ENCODE peak calls at places on chromosome 19, in four cellular contexts. One of them, this sample, is unnamed.

GRCh38 chr19:51698296-51698695 is 5.2 kb downstream of the SPACA6 start:
- DNase-seq in putamen: no peak
- DNase-seq in posterior cingulate gyrus: no peak
- DNase-seq in stimulated activated CD8-positive, alpha-beta memory T cell treated with anti-CD3 and anti-CD28 coated beads, Interleukin-15, amount 100 ng/mL, for 4 hours: no peak
- DNase-seq in this sample: no peak

GRCh38 chr19:3358919-3359849 is 7.2 kb upstream of the NFIC start:
- DNase-seq in putamen: peak; percentile 78
- DNase-seq in stimulated activated CD8-positive, alpha-beta memory T cell treated with anti-CD3 and anti-CD28 coated beads, Interleukin-15, amount 100 ng/mL, for 4 hours: peak; percentile 65
- DNase-seq in posterior cingulate gyrus: peak; percentile 67
- DNase-seq in this sample: peak; percentile 72

GRCh38 chr19:30167206-30167903 is 204.8 kb upstream of the ZNF536 start:
- DNase-seq in putamen: no peak
- DNase-seq in stimulated activated CD8-positive, alpha-beta memory T cell treated with anti-CD3 and anti-CD28 coated beads, Interleukin-15, amount 100 ng/mL, for 4 hours: no peak
- DNase-seq in posterior cingulate gyrus: no peak
- DNase-seq in this sample: no peak

GRCh38 chr19:17751103-17751911 is at the start of gene FCHO1:
- DNase-seq in stimulated activated CD8-positive, alpha-beta memory T cell treated with anti-CD3 and anti-CD28 coated beads, Interleukin-15, amount 100 ng/mL, for 4 hours: peak; percentile 77
- DNase-seq in posterior cingulate gyrus: no peak
- DNase-seq in putamen: peak; percentile 46
- DNase-seq in this sample: peak; percentile 73

GRCh38 chr19:1122972-1123363 is 19.2 kb downstream of the GPX4 start:
- DNase-seq in posterior cingulate gyrus: no peak
- DNase-seq in putamen: no peak
- DNase-seq in stimulated activated CD8-positive, alpha-beta memory T cell treated with anti-CD3 and anti-CD28 coated beads, Interleukin-15, amount 100 ng/mL, for 4 hours: no peak
- DNase-seq in this sample: no peak

GRCh38 chr19:1417145-1417544 is 9.8 kb downstream of the DAZAP1 start:
- DNase-seq in stimulated activated CD8-positive, alpha-beta memory T cell treated with anti-CD3 and anti-CD28 coated beads, Interleukin-15, amount 100 ng/mL, for 4 hours: no peak
- DNase-seq in posterior cingulate gyrus: no peak
- DNase-seq in putamen: no peak
- DNase-seq in this sample: no peak

GRCh38 chr19:6765738-6766356 is 1.4 kb downstream of the SH2D3A start:
- DNase-seq in putamen: no peak
- DNase-seq in stimulated activated CD8-positive, alpha-beta memory T cell treated with anti-CD3 and anti-CD28 coated beads, Interleukin-15, amount 100 ng/mL, for 4 hours: no peak
- DNase-seq in posterior cingulate gyrus: no peak
- DNase-seq in this sample: no peak

GRCh38 chr19:6217752-6218403 is 61.9 kb downstream of the MLLT1 start:
- DNase-seq in putamen: no peak
- DNase-seq in posterior cingulate gyrus: no peak
- DNase-seq in stimulated activated CD8-positive, alpha-beta memory T cell treated with anti-CD3 and anti-CD28 coated beads, Interleukin-15, amount 100 ng/mL, for 4 hours: no peak
- DNase-seq in this sample: no peak

GRCh38 chr19:19460258-19460731 is 54.8 kb downstream of the GATAD2A start:
- DNase-seq in putamen: no peak
- DNase-seq in posterior cingulate gyrus: no peak
- DNase-seq in stimulated activated CD8-positive, alpha-beta memory T cell treated with anti-CD3 and anti-CD28 coated beads, Interleukin-15, amount 100 ng/mL, for 4 hours: no peak
- DNase-seq in this sample: no peak

GRCh38 chr19:47084879-47085439 is 28.6 kb downstream of the ZC3H4 start:
- DNase-seq in putamen: no peak
- DNase-seq in posterior cingulate gyrus: peak; percentile 9
- DNase-seq in stimulated activated CD8-positive, alpha-beta memory T cell treated with anti-CD3 and anti-CD28 coated beads, Interleukin-15, amount 100 ng/mL, for 4 hours: no peak
- DNase-seq in this sample: no peak

GRCh38 chr19:32336259-32337111 is 8.9 kb upstream of the ZNF507 start:
- DNase-seq in stimulated activated CD8-positive, alpha-beta memory T cell treated with anti-CD3 and anti-CD28 coated beads, Interleukin-15, amount 100 ng/mL, for 4 hours: no peak
- DNase-seq in posterior cingulate gyrus: no peak
- DNase-seq in putamen: no peak
- DNase-seq in this sample: no peak

GRCh38 chr19:17560205-17560595 is 4.8 kb downstream of the COLGALT1 start:
- DNase-seq in posterior cingulate gyrus: no peak
- DNase-seq in putamen: no peak
- DNase-seq in stimulated activated CD8-positive, alpha-beta memory T cell treated with anti-CD3 and anti-CD28 coated beads, Interleukin-15, amount 100 ng/mL, for 4 hours: no peak
- DNase-seq in this sample: no peak

GRCh38 chr19:5093953-5094718 is 125.2 kb downstream of the KDM4B start:
- DNase-seq in putamen: no peak
- DNase-seq in posterior cingulate gyrus: no peak
- DNase-seq in stimulated activated CD8-positive, alpha-beta memory T cell treated with anti-CD3 and anti-CD28 coated beads, Interleukin-15, amount 100 ng/mL, for 4 hours: no peak
- DNase-seq in this sample: no peak

GRCh38 chr19:18660051-18660910 is 23.2 kb upstream of the CRTC1 start:
- DNase-seq in posterior cingulate gyrus: no peak
- DNase-seq in stimulated activated CD8-positive, alpha-beta memory T cell treated with anti-CD3 and anti-CD28 coated beads, Interleukin-15, amount 100 ng/mL, for 4 hours: no peak
- DNase-seq in putamen: no peak
- DNase-seq in this sample: no peak

GRCh38 chr19:35000647-35001501 is 751 bp downstream of the GRAMD1A start:
- DNase-seq in stimulated activated CD8-positive, alpha-beta memory T cell treated with anti-CD3 and anti-CD28 coated beads, Interleukin-15, amount 100 ng/mL, for 4 hours: peak; percentile 32
- DNase-seq in putamen: no peak
- DNase-seq in posterior cingulate gyrus: no peak
- DNase-seq in this sample: no peak

GRCh38 chr19:40640744-40641143 is 39.6 kb downstream of the LTBP4 start:
- DNase-seq in putamen: peak; percentile 58
- DNase-seq in posterior cingulate gyrus: no peak
- DNase-seq in stimulated activated CD8-positive, alpha-beta memory T cell treated with anti-CD3 and anti-CD28 coated beads, Interleukin-15, amount 100 ng/mL, for 4 hours: no peak
- DNase-seq in this sample: no peak

GRCh38 chr19:4984448-4984990 is 15.6 kb downstream of the KDM4B start:
- DNase-seq in posterior cingulate gyrus: no peak
- DNase-seq in stimulated activated CD8-positive, alpha-beta memory T cell treated with anti-CD3 and anti-CD28 coated beads, Interleukin-15, amount 100 ng/mL, for 4 hours: no peak
- DNase-seq in putamen: no peak
- DNase-seq in this sample: no peak

GRCh38 chr19:42514449-42514848 is 13.8 kb downstream of the CEACAM1 start:
- DNase-seq in putamen: no peak
- DNase-seq in stimulated activated CD8-positive, alpha-beta memory T cell treated with anti-CD3 and anti-CD28 coated beads, Interleukin-15, amount 100 ng/mL, for 4 hours: no peak
- DNase-seq in posterior cingulate gyrus: no peak
- DNase-seq in this sample: no peak

GRCh38 chr19:33273881-33274662 is 28.3 kb downstream of the CEBPA start:
- DNase-seq in stimulated activated CD8-positive, alpha-beta memory T cell treated with anti-CD3 and anti-CD28 coated beads, Interleukin-15, amount 100 ng/mL, for 4 hours: peak; percentile 7
- DNase-seq in posterior cingulate gyrus: no peak
- DNase-seq in putamen: no peak
- DNase-seq in this sample: peak; percentile 46

GRCh38 chr19:54462713-54463530 is 656 bp downstream of the LENG9 start:
- DNase-seq in posterior cingulate gyrus: no peak
- DNase-seq in putamen: no peak
- DNase-seq in stimulated activated CD8-positive, alpha-beta memory T cell treated with anti-CD3 and anti-CD28 coated beads, Interleukin-15, amount 100 ng/mL, for 4 hours: peak; percentile 47
- DNase-seq in this sample: peak; percentile 63

GRCh38 chr19:15893498-15893897 is 4.4 kb downstream of the CYP4F2 start:
- DNase-seq in putamen: no peak
- DNase-seq in posterior cingulate gyrus: no peak
- DNase-seq in stimulated activated CD8-positive, alpha-beta memory T cell treated with anti-CD3 and anti-CD28 coated beads, Interleukin-15, amount 100 ng/mL, for 4 hours: no peak
- DNase-seq in this sample: no peak

This sample was measured in Ammon's horn.